ENCODE peak calls at places on chromosomes 1 and 21, in nine cellular contexts. A is lower lobe of right lung, J is A673, H is Panc1, X is cardiac muscle cell, Z is pancreas, Q is heart left ventricle, I is brain microvascular endothelial cell, F is psoas muscle. V is an unnamed sample.
A peak's percentile ranks its signal among the peaks of the same experiment; 100 is the strongest.

GRCh38 chr1:213122514-213122929 is 71.5 kb downstream of the RPS6KC1 start:
- DNase-seq in J (peak; percentile 65), I (peak; percentile 45), X (peak; percentile 73), A (no peak), H (peak; percentile 32), F (no peak), Q (no peak), Z (no peak), V (no peak)

GRCh38 chr1:241531195-241532172 is 694 bp upstream of the KMO start:
- DNase-seq in X (peak; percentile 67), Q (no peak), J (peak; percentile 79), Z (no peak), A (no peak), F (no peak), I (no peak), H (peak; percentile 76), V (no peak)

GRCh38 chr1:196180847-196181593 is 427.2 kb downstream of the KCNT2 start:
- DNase-seq in Q (no peak), X (no peak), J (peak; percentile 73), Z (no peak), F (no peak), A (no peak), H (peak; percentile 59), I (peak; percentile 91), V (no peak)

GRCh38 chr1:178541396-178541795 is 28.5 kb downstream of the TEX35 start:
- DNase-seq in X (no peak), Q (no peak), Z (no peak), F (no peak), J (no peak), H (no peak), I (no peak), A (no peak), V (no peak)

GRCh38 chr1:109947582-109948284 is 36.8 kb upstream of the AHCYL1 start:
- DNase-seq in Q (no peak), I (no peak), Z (no peak), H (no peak), F (no peak), J (no peak), A (no peak), X (no peak), V (no peak)

GRCh38 chr1:65538013-65538578 is 117.6 kb downstream of the LEPR start:
- DNase-seq in F (no peak), H (no peak), I (no peak), Z (no peak), J (no peak), A (no peak), X (no peak), Q (no peak), V (no peak)

GRCh38 chr1:219938706-219939105 is 10.3 kb upstream of the SLC30A10 start:
- DNase-seq in Q (no peak), H (no peak), F (no peak), J (no peak), A (no peak), I (peak; percentile 40), X (no peak), Z (no peak), V (no peak)

GRCh38 chr1:85325920-85326319 is 49.5 kb upstream of the BCL10 start:
- DNase-seq in Z (no peak), J (no peak), H (no peak), X (no peak), F (no peak), Q (no peak), A (no peak), I (no peak), V (no peak)

GRCh38 chr1:65011983-65012382 is 45.6 kb upstream of the JAK1 start:
- DNase-seq in A (no peak), I (no peak), F (no peak), Q (no peak), Z (no peak), H (no peak), X (no peak), J (no peak), V (no peak)

GRCh38 chr1:226425004-226425378 is 17.1 kb upstream of the PARP1 start:
- DNase-seq in H (no peak), Q (no peak), I (no peak), F (no peak), Z (no peak), J (no peak), A (no peak), X (no peak), V (no peak)

GRCh38 chr21:36257657-36258056 is 62.3 kb upstream of the MORC3 start:
- DNase-seq in F (no peak), H (no peak), J (no peak), I (no peak), X (no peak), A (no peak), Q (no peak), Z (no peak), V (no peak)

GRCh38 chr1:163258181-163258580 is 55.5 kb upstream of the RGS5 start:
- DNase-seq in A (no peak), J (no peak), X (no peak), F (no peak), Q (no peak), Z (no peak), H (no peak), I (no peak), V (no peak)

DNA sequence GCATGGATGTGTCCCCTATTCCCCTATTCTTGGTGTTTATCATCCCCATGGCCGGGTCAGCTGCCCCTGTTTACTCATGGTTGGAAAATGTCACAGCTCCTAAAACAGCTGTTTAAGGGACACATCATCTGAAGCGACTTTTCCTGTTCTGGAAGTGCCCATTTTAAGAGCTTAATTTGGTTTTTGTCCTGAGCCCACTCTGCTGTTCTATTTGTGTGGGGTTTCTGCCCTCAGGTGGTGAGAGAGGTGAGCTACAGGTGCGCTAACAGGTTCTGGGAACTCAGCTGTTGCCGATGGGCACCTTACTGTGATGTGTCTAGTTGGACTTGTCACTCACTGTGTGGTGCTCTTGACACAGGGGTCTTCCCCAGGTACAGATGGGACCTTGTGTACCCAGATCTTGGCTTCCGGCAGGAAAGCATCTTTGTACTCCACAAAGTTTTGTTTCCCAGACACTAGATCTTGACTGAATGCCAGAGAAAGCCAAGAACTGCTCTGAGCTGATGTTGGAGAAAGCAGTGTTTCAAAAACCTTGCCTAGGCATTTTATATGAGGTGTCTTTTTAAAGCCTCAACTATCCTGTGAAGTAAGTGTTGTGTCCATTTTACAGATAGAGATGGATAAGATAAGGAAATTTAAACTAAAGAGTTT is 59.0 kb upstream of the CD1D start:
- DNase-seq in Q (no peak), Z (peak; percentile 21), X (peak; percentile 65), F (no peak), A (no peak), J (peak; percentile 89), I (peak; percentile 27), H (no peak), V (no peak)
- H3K27ac ChIP-seq in Q (no peak overlapping the region), Z (no peak overlapping the region), X (no peak overlapping the region), F (no peak overlapping the region), A (no peak overlapping the region), J (peak overlapping the region; percentile 76), I (no peak overlapping the region), H (no peak overlapping the region), V (no peak overlapping the region)

DNA sequence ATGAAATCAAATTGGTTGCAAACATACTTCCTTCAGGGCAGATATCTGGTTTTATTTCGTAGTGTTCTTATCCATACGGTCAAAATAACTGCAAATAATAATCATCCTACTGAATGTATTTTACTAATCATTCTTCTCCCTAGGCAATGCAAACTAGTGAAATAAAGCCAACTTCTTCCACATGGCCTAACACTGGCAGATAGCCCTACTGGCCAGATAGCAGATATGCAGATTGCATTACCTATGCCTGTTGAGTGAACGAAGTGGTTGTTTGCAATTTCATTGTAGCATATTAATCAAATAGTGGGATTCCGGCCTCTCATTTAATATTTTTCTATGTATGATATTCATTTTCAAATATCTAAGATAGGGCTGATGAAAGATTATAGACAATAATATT is 116.2 kb downstream of the CENPF start:
- DNase-seq in J (no peak), H (no peak), A (no peak), I (no peak), Z (no peak), X (no peak), Q (no peak), F (no peak), V (no peak)
- TF ChIP-seq CTCF in J (no peak), H (no peak), A (no peak), I (peak; percentile 57), Z (no peak), X (no peak), Q (no peak), F (no peak), V (no peak)

GRCh38 chr1:20958430-20958829 is 171.3 kb upstream of the HP1BP3 start:
- DNase-seq in J (no peak), H (no peak), Z (no peak), I (no peak), Q (no peak), X (no peak), A (no peak), F (no peak), V (no peak)

GRCh38 chr1:20964540-20965484 is 177.7 kb upstream of the HP1BP3 start:
- DNase-seq in Z (no peak), F (no peak), X (no peak), Q (no peak), A (no peak), J (no peak), H (no peak), I (no peak), V (no peak)

GRCh38 chr1:20962576-20963258 is 175.6 kb upstream of the HP1BP3 start:
- DNase-seq in Q (no peak), A (no peak), J (no peak), Z (no peak), X (no peak), F (no peak), H (no peak), I (no peak), V (no peak)
- H3K27ac ChIP-seq in Q (no peak overlapping the region), A (no peak overlapping the region), J (no peak overlapping the region), Z (no peak overlapping the region), X (no peak overlapping the region), F (peak overlapping the region; percentile 82), H (no peak overlapping the region), I (no peak overlapping the region), V (no peak overlapping the region)

GRCh38 chr1:33740040-33740745 is 123.7 kb upstream of the HMGB4 start:
- DNase-seq in Q (no peak), J (no peak), H (no peak), F (no peak), I (no peak), Z (no peak), X (no peak), A (no peak), V (no peak)

GRCh38 chr1:33738976-33739375 is 124.9 kb upstream of the HMGB4 start:
- DNase-seq in F (no peak), H (no peak), X (no peak), A (no peak), Q (no peak), I (no peak), J (no peak), Z (no peak), V (no peak)

GRCh38 chr1:33736496-33736895 is 127.4 kb upstream of the HMGB4 start:
- DNase-seq in Q (no peak), X (no peak), J (no peak), A (no peak), F (no peak), I (no peak), Z (no peak), H (no peak), V (no peak)

GRCh38 chr1:33738536-33738935 is 125.3 kb upstream of the HMGB4 start:
- DNase-seq in X (no peak), H (no peak), A (no peak), J (no peak), I (no peak), Q (no peak), F (no peak), Z (no peak), V (no peak)

DNA sequence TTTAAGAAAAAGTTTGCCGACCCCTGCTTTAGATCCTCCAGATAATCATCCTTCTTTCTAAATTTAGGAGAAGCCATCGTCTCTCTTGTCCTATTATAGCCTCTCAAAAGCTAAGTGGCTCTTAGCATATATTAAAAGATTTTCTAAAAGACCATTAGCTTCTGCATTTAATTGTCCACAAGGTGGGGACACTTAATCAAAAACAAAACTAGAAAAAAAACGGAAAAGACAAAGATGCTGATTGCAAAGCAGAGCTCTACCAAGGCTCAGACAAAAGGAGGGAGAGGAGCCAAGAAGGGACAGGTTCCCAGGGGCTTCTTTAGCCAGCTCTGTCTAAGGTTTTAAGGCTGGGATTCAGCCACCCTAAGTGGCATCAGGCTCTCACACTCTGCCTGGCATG is 128.3 kb upstream of the HMGB4 start:
- DNase-seq in H (no peak), I (no peak), Q (no peak), F (no peak), J (peak; percentile 18), A (no peak), Z (no peak), X (peak; percentile 18), V (no peak)
- TF ChIP-seq CTCF in H (peak; percentile 43), I (no peak), Q (peak; percentile 5), F (peak; percentile 20), J (peak; percentile 46), A (peak; percentile 21), Z (no peak), X (no peak), V (peak; percentile 22)

V was measured in sigmoid colon.